ENCODE peak calls at places on chromosomes 16 and 17, in ten cellular contexts. Z, W, G, N, H, I, Q, P, U and J are unnamed samples.

GRCh38 chr16:12219992-12220391 is 243.5 kb downstream of the SNX29 start:
- DNase-seq in G (no peak), W (no peak), P (no peak), U (no peak), H (no peak), Q (no peak), N (no peak), I (no peak), Z (no peak), J (no peak)

GRCh38 chr16:89193021-89193575 is 7.2 kb downstream of the SLC22A31 start:
- DNase-seq in H (peak), N (peak), I (peak), W (peak), G (no peak), Z (no peak), Q (no peak), P (peak), U (peak), J (peak)

GRCh38 chr16:89312194-89312593 is 94.7 kb downstream of the ZNF778 start:
- DNase-seq in W (no peak), Q (no peak), U (no peak), H (no peak), Z (no peak), I (no peak), P (no peak), N (no peak), G (no peak), J (peak)

GRCh38 chr16:83954577-83955016 is 1.6 kb downstream of the OSGIN1 start:
- DNase-seq in I (no peak), Z (no peak), P (peak), N (no peak), Q (no peak), G (no peak), W (peak), H (no peak), U (no peak), J (no peak)

GRCh38 chr17:50361561-50362480 is 11.2 kb downstream of the MRPL27 start:
- DNase-seq in I (peak), G (peak), W (peak), N (peak), Z (peak), H (peak), P (no peak), Q (peak), U (no peak), J (no peak)

GRCh38 chr17:39963826-39964225 is 1.0 kb downstream of the GSDMA start:
- DNase-seq in W (no peak), H (no peak), N (peak), Z (no peak), Q (peak), I (no peak), P (no peak), G (no peak), U (no peak), J (no peak)

GRCh38 chr17:68533887-68534700 is 21.9 kb downstream of the PRKAR1A start:
- DNase-seq in G (no peak), W (peak), Q (no peak), Z (no peak), N (no peak), I (peak), P (no peak), U (no peak), H (no peak), J (no peak)

GRCh38 chr17:15431766-15432165 is 35.7 kb downstream of the CDRT4 start:
- DNase-seq in N (no peak), I (no peak), P (no peak), W (no peak), G (no peak), Q (no peak), U (no peak), Z (no peak), H (no peak), J (no peak)

GRCh38 chr17:76893623-76894358 is 25.6 kb downstream of the MGAT5B start:
- DNase-seq in Q (no peak), P (no peak), I (no peak), Z (no peak), N (no peak), U (no peak), W (no peak), G (no peak), H (no peak), J (no peak)

GRCh38 chr17:75460295-75460694 is 3.9 kb downstream of the TMEM94 start:
- DNase-seq in H (no peak), P (no peak), U (no peak), Q (no peak), Z (no peak), G (no peak), N (no peak), W (no peak), I (no peak), J (no peak)

GRCh38 chr17:55394357-55395021 is 27.1 kb downstream of the MMD start:
- DNase-seq in U (no peak), Z (no peak), N (no peak), Q (no peak), H (peak), G (no peak), W (no peak), P (no peak), I (no peak), J (no peak)

GRCh38 chr16:84914273-84914672 is 94.5 kb downstream of the CRISPLD2 start:
- DNase-seq in N (no peak), I (no peak), P (no peak), Z (no peak), H (no peak), W (no peak), Q (no peak), G (no peak), U (no peak), J (peak)

GRCh38 chr17:67666710-67667109 is 51.0 kb upstream of the NOL11 start:
- DNase-seq in N (no peak), G (no peak), W (no peak), P (no peak), I (no peak), U (no peak), Q (no peak), Z (no peak), H (no peak), J (no peak)

GRCh38 chr16:788399-789126 is at the start of gene CHTF18:
- DNase-seq in I (peak), G (peak), Q (peak), W (peak), H (peak), P (peak), N (peak), U (peak), Z (peak), J (peak)

GRCh38 chr16:56815721-56816120 is 49.3 kb upstream of the SLC12A3 start:
- DNase-seq in Z (no peak), H (no peak), I (no peak), N (no peak), Q (no peak), U (no peak), G (no peak), W (no peak), P (peak), J (no peak)

GRCh38 chr17:35160354-35161201 is 13.0 kb downstream of the UNC45B start:
- DNase-seq in W (no peak), N (peak), G (no peak), P (no peak), U (no peak), Z (peak), I (no peak), H (no peak), Q (peak), J (no peak)

GRCh38 chr16:68987734-68988457 is 117.6 kb upstream of the HAS3 start:
- DNase-seq in I (no peak), G (no peak), U (no peak), Z (no peak), H (no peak), Q (no peak), P (no peak), N (no peak), W (no peak), J (no peak)

GRCh38 chr16:69799601-69800000 is 37.5 kb downstream of the WWP2 start:
- DNase-seq in G (no peak), N (no peak), Z (no peak), U (no peak), P (no peak), W (peak), H (peak), Q (no peak), I (no peak), J (no peak)

GRCh38 chr16:89190150-89190958 is 10.0 kb downstream of the SLC22A31 start:
- DNase-seq in Z (no peak), U (no peak), G (peak), P (peak), Q (peak), W (no peak), H (no peak), N (no peak), I (no peak), J (peak)